ENCODE peak calls at places on chromosomes 13 and 19, in nine cellular contexts. A, H, E, U, B, T, C, P and Q are unnamed samples.

GRCh38 chr13:86870388-86870966 is 800.7 kb upstream of the SLITRK5 start:
- DNase-seq in A (peak; percentile 27), H (no peak), E (no peak), U (no peak), B (no peak), T (peak; percentile 4), C (no peak), P (no peak), Q (peak; percentile 1)

GRCh38 chr13:26964278-26965057 is 203.9 kb upstream of the GPR12 start:
- DNase-seq in A (peak; percentile 46), H (no peak), E (no peak), U (no peak), B (no peak), T (no peak), C (no peak), P (no peak), Q (no peak)

GRCh38 chr13:20272571-20273171 is 40.6 kb upstream of the GJB6 start:
- DNase-seq in A (no peak), H (no peak), E (no peak), U (no peak), B (no peak), T (no peak), C (no peak), P (no peak), Q (no peak)

GRCh38 chr13:40193290-40194203 is 472.9 kb downstream of the FOXO1 start:
- DNase-seq in A (no peak), H (no peak), E (no peak), U (no peak), B (no peak), T (peak; percentile 60), C (peak; percentile 40), P (no peak), Q (no peak)

GRCh38 chr19:43311256-43311655 is 41.9 kb upstream of the PSG9 start:
- DNase-seq in A (no peak), H (no peak), E (no peak), U (no peak), B (no peak), T (no peak), C (no peak), P (no peak), Q (no peak)

GRCh38 chr13:106513025-106513424 is 22.4 kb downstream of the EFNB2 start:
- DNase-seq in A (peak; percentile 36), H (no peak), E (no peak), U (no peak), B (no peak), T (peak; percentile 69), C (no peak), P (no peak), Q (no peak)

GRCh38 chr19:19623383-19623782 is 4.6 kb downstream of the LPAR2 start:
- DNase-seq in A (no peak), H (no peak), E (no peak), U (no peak), B (no peak), T (no peak), C (no peak), P (no peak), Q (no peak)

GRCh38 chr13:79870766-79871165 is 389.8 kb downstream of the NDFIP2 start:
- DNase-seq in A (no peak), H (no peak), E (no peak), U (no peak), B (no peak), T (peak; percentile 74), C (no peak), P (no peak), Q (no peak)

GRCh38 chr19:29666634-29667389 is 1.6 kb downstream of the PLEKHF1 start:
- DNase-seq in A (peak; percentile 82), H (no peak), E (no peak), U (peak; percentile 55), B (no peak), T (peak; percentile 88), C (peak; percentile 82), P (peak; percentile 54), Q (peak; percentile 36)

GRCh38 chr19:10452726-10453620 is 32.6 kb downstream of the PDE4A start:
- DNase-seq in A (no peak), H (no peak), E (no peak), U (peak; percentile 27), B (no peak), T (no peak), C (no peak), P (no peak), Q (no peak)

GRCh38 chr19:4352701-4353121 is 9.3 kb downstream of the MPND start:
- DNase-seq in A (peak; percentile 78), H (no peak), E (no peak), U (no peak), B (no peak), T (peak; percentile 76), C (no peak), P (no peak), Q (peak; percentile 76)

GRCh38 chr13:50457430-50458393 is 385.8 kb downstream of the DLEU7 start:
- DNase-seq in A (no peak), H (no peak), E (no peak), U (no peak), B (no peak), T (peak; percentile 15), C (peak; percentile 17), P (no peak), Q (no peak)

GRCh38 chr13:97640236-97640635 is 206.3 kb downstream of the RAP2A start:
- DNase-seq in A (no peak), H (no peak), E (no peak), U (no peak), B (no peak), T (no peak), C (no peak), P (no peak), Q (no peak)

GRCh38 chr13:62512194-62513141 is 1096.8 kb upstream of the PCDH20 start:
- DNase-seq in A (peak; percentile 32), H (peak; percentile 1), E (no peak), U (peak; percentile 9), B (no peak), T (peak; percentile 49), C (no peak), P (peak; percentile 42), Q (peak; percentile 80)

GRCh38 chr13:63190742-63191141 is 1775.1 kb upstream of the PCDH20 start:
- DNase-seq in A (peak; percentile 22), H (no peak), E (no peak), U (no peak), B (no peak), T (peak; percentile 52), C (no peak), P (no peak), Q (no peak)

GRCh38 chr13:102536695-102537485 is 59.9 kb upstream of the TPP2 start:
- DNase-seq in A (no peak), H (no peak), E (no peak), U (no peak), B (no peak), T (no peak), C (no peak), P (no peak), Q (no peak)

GRCh38 chr19:28601723-28602440 is 611.1 kb downstream of the UQCRFS1 start:
- DNase-seq in A (no peak), H (no peak), E (no peak), U (no peak), B (no peak), T (no peak), C (no peak), P (no peak), Q (no peak)

GRCh38 chr19:40453151-40453735 is 9.1 kb upstream of the SERTAD3 start:
- DNase-seq in A (no peak), H (no peak), E (no peak), U (no peak), B (no peak), T (no peak), C (no peak), P (no peak), Q (no peak)

GRCh38 chr19:54390942-54391577 is 24.2 kb upstream of the TTYH1 start:
- DNase-seq in A (peak; percentile 77), H (peak; percentile 16), E (peak; percentile 38), U (peak; percentile 40), B (peak; percentile 4), T (peak; percentile 71), C (no peak), P (peak; percentile 39), Q (peak; percentile 76)

GRCh38 chr13:74450976-74451375 is 316.8 kb upstream of the KLF12 start:
- DNase-seq in A (peak; percentile 15), H (no peak), E (no peak), U (no peak), B (no peak), T (peak; percentile 49), C (no peak), P (no peak), Q (no peak)

GRCh38 chr19:13441810-13442512 is 64.3 kb downstream of the CACNA1A start:
- DNase-seq in A (peak; percentile 67), H (peak; percentile 11), E (peak; percentile 35), U (peak; percentile 20), B (no peak), T (peak; percentile 66), C (no peak), P (no peak), Q (peak; percentile 42)

GRCh38 chr13:33069365-33069764 is 53.1 kb downstream of the KL start:
- DNase-seq in A (no peak), H (no peak), E (no peak), U (no peak), B (no peak), T (no peak), C (no peak), P (no peak), Q (peak; percentile 48)
- TF ChIP-seq CTCF in A (peak; percentile 7), H (no peak), E (peak; percentile 20), U (no peak), B (no peak), T (no peak), C (peak; percentile 13), P (no peak), Q (peak; percentile 11)

DNA sequence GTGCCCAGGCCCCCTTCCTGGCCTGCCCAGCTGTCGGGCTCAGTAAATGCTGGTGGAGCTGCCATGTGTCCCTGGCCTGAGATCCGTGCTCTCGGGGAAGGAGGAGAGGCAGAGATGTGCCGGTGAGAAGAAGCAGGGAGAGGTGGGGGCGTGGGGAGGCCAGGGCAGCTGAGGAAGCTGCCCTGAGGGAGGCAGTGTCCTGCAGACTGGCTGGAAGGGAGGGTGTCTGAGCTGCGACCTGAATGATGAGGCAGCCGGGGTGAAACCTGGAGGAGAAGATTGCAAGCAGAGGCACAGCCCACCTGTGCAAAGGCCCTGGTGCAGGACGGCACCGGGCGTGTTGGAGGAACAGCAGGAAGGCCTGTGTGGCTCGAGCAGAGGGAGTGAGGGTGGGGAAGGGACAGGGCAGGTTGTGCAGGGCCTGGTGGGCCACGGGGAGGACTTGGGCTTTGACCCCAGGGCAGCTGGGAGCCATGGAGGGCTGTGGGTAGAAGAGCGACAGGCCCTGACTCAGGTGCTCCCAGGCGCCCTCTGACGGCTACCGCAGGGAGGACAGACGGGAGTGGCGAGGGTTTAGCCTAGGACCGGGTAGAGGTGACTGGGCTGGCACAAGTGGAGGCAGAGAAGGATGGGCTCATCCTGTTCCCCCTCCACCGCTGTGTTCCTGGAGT is 14.0 kb upstream of the CELF5 start:
- DNase-seq in A (peak; percentile 35), H (no peak), E (peak; percentile 10), U (peak; percentile 72), B (no peak), T (peak; percentile 63), C (peak; percentile 56), P (peak; percentile 67), Q (peak; percentile 61)
- H3K4me3 ChIP-seq in A (no peak overlapping the region), H (no peak overlapping the region), E (no peak overlapping the region), U (no peak overlapping the region), B (no peak overlapping the region), T (no peak overlapping the region), C (no peak overlapping the region), P (no peak overlapping the region), Q (no peak overlapping the region)

GRCh38 chr19:37009871-37010270 is 68.4 kb upstream of the ZNF420 start:
- DNase-seq in A (no peak), H (no peak), E (no peak), U (no peak), B (no peak), T (no peak), C (no peak), P (no peak), Q (no peak)
- TF ChIP-seq CTCF in A (no peak), H (no peak), E (no peak), U (no peak), B (no peak), T (no peak), C (no peak), P (no peak), Q (no peak)

GRCh38 chr19:8210660-8211101 is 1.5 kb downstream of the CERS4 start:
- DNase-seq in A (no peak), H (no peak), E (no peak), U (no peak), B (no peak), T (no peak), C (no peak), P (no peak), Q (peak; percentile 33)
- H3K4me3 ChIP-seq in A (peak overlapping the region; percentile 67), H (no peak overlapping the region), E (no peak overlapping the region), U (no peak overlapping the region), B (no peak overlapping the region), T (no peak overlapping the region), C (no peak overlapping the region), P (peak overlapping the region; percentile 72), Q (peak overlapping the region; percentile 97)